ENCODE peak calls at places on chromosomes 6 and 20, in ten cellular contexts. A, H, N, X, I, R, Z, O, L and J are unnamed samples.

GRCh38 chr6:158379336-158379735 is 67.1 kb downstream of the TULP4 start:
- DNase-seq in Z (no peak), A (no peak), R (no peak), X (no peak), I (no peak), H (no peak), N (no peak), L (no peak), O (no peak), J (no peak)

GRCh38 chr20:37308098-37309050 is 18.9 kb downstream of the MANBAL start:
- DNase-seq in Z (no peak), A (no peak), R (no peak), H (no peak), I (no peak), N (no peak), X (no peak), L (no peak), O (no peak), J (no peak)

GRCh38 chr20:38245753-38246152 is 14.8 kb downstream of the KIAA1755 start:
- DNase-seq in H (no peak), L (no peak), O (no peak), R (no peak), A (no peak), I (peak), Z (no peak), N (no peak), X (no peak), J (no peak)

GRCh38 chr6:122995930-122996796 is at the start of gene CLVS2:
- DNase-seq in L (no peak), H (no peak), I (no peak), A (peak), Z (peak), R (no peak), X (no peak), N (no peak), O (peak), J (no peak)

GRCh38 chr6:30364591-30364990 is 19.6 kb downstream of the RPP21 start:
- DNase-seq in Z (no peak), I (no peak), A (no peak), O (no peak), N (no peak), X (no peak), H (no peak), R (no peak), L (no peak), J (no peak)

GRCh38 chr6:108660251-108660650 is 99.5 kb downstream of the FOXO3 start:
- DNase-seq in N (no peak), L (no peak), A (no peak), O (no peak), I (no peak), R (no peak), H (no peak), X (no peak), Z (no peak), J (no peak)

GRCh38 chr20:62359491-62360121 is 7.5 kb downstream of the LAMA5 start:
- DNase-seq in R (no peak), L (peak), H (no peak), Z (no peak), O (peak), N (peak), I (no peak), X (no peak), A (no peak), J (peak)

GRCh38 chr6:169252805-169253189 is 849 bp downstream of the THBS2 start:
- DNase-seq in L (peak), R (no peak), I (peak), N (no peak), H (no peak), X (no peak), O (peak), Z (peak), A (no peak), J (no peak)

GRCh38 chr6:56757585-56757984 is 114.9 kb upstream of the DST start:
- DNase-seq in R (no peak), I (no peak), O (peak), A (no peak), Z (no peak), L (peak), N (no peak), X (no peak), H (no peak), J (no peak)

GRCh38 chr20:11917663-11918062 is at the start of gene BTBD3:
- DNase-seq in O (peak), X (no peak), R (no peak), H (no peak), N (no peak), I (no peak), Z (no peak), A (peak), L (peak), J (no peak)

GRCh38 chr6:152221806-152222628 is 414.5 kb downstream of the ESR1 start:
- DNase-seq in Z (no peak), O (no peak), X (no peak), L (no peak), I (no peak), H (no peak), A (no peak), R (no peak), N (no peak), J (no peak)

GRCh38 chr6:133892444-133893323 is 3.8 kb downstream of the TCF21 start:
- DNase-seq in L (no peak), A (no peak), H (no peak), X (no peak), O (no peak), Z (peak), N (no peak), R (no peak), I (peak), J (no peak)

GRCh38 chr6:132007474-132008190 is 56.5 kb upstream of the CCN2 start:
- DNase-seq in L (peak), N (no peak), I (no peak), R (no peak), A (no peak), Z (no peak), X (no peak), H (no peak), O (peak), J (no peak)

GRCh38 chr6:163764565-163764964 is 350.0 kb downstream of the QKI start:
- DNase-seq in R (no peak), O (no peak), Z (peak), I (no peak), N (no peak), H (no peak), A (no peak), L (peak), X (no peak), J (no peak)

GRCh38 chr6:13859871-13860555 is 45.7 kb upstream of the MCUR1 start:
- DNase-seq in I (no peak), O (no peak), L (no peak), X (no peak), A (no peak), H (no peak), Z (peak), R (no peak), N (no peak), J (no peak)

GRCh38 chr20:8722277-8722928 is 346.5 kb upstream of the PLCB4 start:
- DNase-seq in Z (peak), O (peak), H (no peak), I (no peak), N (peak), X (no peak), A (peak), L (peak), R (no peak), J (peak)

GRCh38 chr6:25138024-25138696 is 141.0 kb upstream of the CARMIL1 start:
- DNase-seq in N (no peak), A (peak), O (peak), H (peak), I (peak), X (no peak), Z (no peak), R (peak), L (peak), J (no peak)

GRCh38 chr6:14309516-14309915 is 191.9 kb downstream of the CD83 start:
- DNase-seq in O (no peak), H (no peak), I (no peak), A (no peak), R (no peak), L (no peak), Z (no peak), N (no peak), X (no peak), J (no peak)

GRCh38 chr6:24535210-24535609 is 40.4 kb downstream of the ALDH5A1 start:
- DNase-seq in H (no peak), Z (no peak), A (no peak), N (no peak), I (no peak), X (no peak), L (no peak), O (no peak), R (no peak), J (no peak)

GRCh38 chr20:17505664-17506517 is 25.3 kb downstream of the BFSP1 start:
- DNase-seq in R (no peak), L (peak), X (no peak), N (no peak), Z (no peak), O (peak), H (peak), I (peak), A (no peak), J (no peak)

GRCh38 chr20:50467618-50468373 is 42.4 kb upstream of the PTPN1 start:
- DNase-seq in H (no peak), I (peak), L (peak), A (no peak), N (no peak), R (no peak), X (no peak), Z (peak), O (peak), J (peak)

GRCh38 chr6:22756365-22756764 is 187.0 kb downstream of the HDGFL1 start:
- DNase-seq in N (no peak), Z (no peak), L (peak), I (no peak), R (no peak), H (no peak), X (no peak), A (no peak), O (peak), J (no peak)

GRCh38 chr6:158011980-158012566 is 30.4 kb downstream of the SYNJ2 start:
- DNase-seq in Z (no peak), N (no peak), R (no peak), L (no peak), X (no peak), I (no peak), O (no peak), A (no peak), H (no peak), J (no peak)

GRCh38 chr6:33049323-33049722 is 24.1 kb downstream of the HLA-DPA1 start:
- DNase-seq in A (no peak), Z (no peak), X (no peak), L (no peak), H (no peak), I (no peak), O (no peak), N (no peak), R (no peak), J (no peak)

GRCh38 chr6:170176621-170177382 is 114.1 kb downstream of the DLL1 start:
- DNase-seq in L (no peak), I (peak), O (peak), H (no peak), Z (peak), A (no peak), N (no peak), X (no peak), R (no peak), J (no peak)

GRCh38 chr6:52990342-52990741 is 4.7 kb downstream of the GSTA4 start:
- DNase-seq in R (no peak), Z (no peak), I (no peak), O (peak), X (no peak), L (peak), A (no peak), N (peak), H (no peak), J (no peak)

GRCh38 chr6:65937982-65938381 is 231.0 kb upstream of the EYS start:
- DNase-seq in X (no peak), L (no peak), N (no peak), Z (no peak), I (peak), R (no peak), O (no peak), H (no peak), A (no peak), J (no peak)

GRCh38 chr20:41336711-41337492 is 3.7 kb upstream of the LPIN3 start:
- DNase-seq in X (no peak), I (no peak), A (no peak), R (no peak), O (no peak), Z (no peak), N (no peak), H (no peak), L (no peak), J (no peak)

GRCh38 chr20:59094576-59094975 is 52.0 kb upstream of the PRELID3B start:
- DNase-seq in O (no peak), L (no peak), X (no peak), Z (peak), I (no peak), R (no peak), A (no peak), H (no peak), N (no peak), J (no peak)

GRCh38 chr6:161198176-161198575 is 75.7 kb downstream of the AGPAT4 start:
- DNase-seq in H (no peak), A (peak), I (no peak), X (no peak), L (peak), Z (no peak), R (no peak), O (peak), N (no peak), J (no peak)

GRCh38 chr6:150153905-150154492 is 11.2 kb downstream of the PPP1R14C start:
- DNase-seq in I (no peak), L (no peak), X (no peak), A (no peak), Z (no peak), H (no peak), R (no peak), N (no peak), O (peak), J (no peak)

GRCh38 chr20:64038579-64039292 is 2.8 kb downstream of the C20orf204 start:
- DNase-seq in N (peak), H (peak), L (peak), Z (peak), R (peak), O (peak), X (no peak), A (peak), I (peak), J (peak)

GRCh38 chr20:48760403-48760889 is 67.4 kb downstream of the PREX1 start:
- DNase-seq in R (peak), I (no peak), Z (no peak), X (no peak), H (peak), L (peak), O (peak), A (no peak), N (no peak), J (no peak)

GRCh38 chr20:31700747-31701146 is 21.9 kb downstream of the BCL2L1 start:
- DNase-seq in L (no peak), X (no peak), H (no peak), N (no peak), Z (no peak), O (no peak), A (no peak), R (no peak), I (no peak), J (no peak)